ENCODE peak calls at places on chromosomes 2 and 18, in eight cellular contexts. J is iPS DF 6.9, G is Karpas-422, T is H1, I is lung, V is heart left ventricle, H is SJSA1, N is lower lobe of right lung. F is an unnamed sample.

GRCh38 chr2:121804340-121804739 is 48.9 kb downstream of the TSN start:
- DNase-seq in J (no peak), G (peak; percentile 95), T (no peak), I (no peak), V (no peak), H (peak; percentile 62), N (no peak), F (no peak)

GRCh38 chr18:48840491-48840877 is 110.3 kb downstream of the SMAD7 start:
- DNase-seq in J (no peak), G (no peak), T (no peak), I (no peak), V (peak; percentile 16), H (no peak), N (peak; percentile 5), F (no peak)

GRCh38 chr18:7632152-7633098 is 65.3 kb downstream of the PTPRM start:
- DNase-seq in J (no peak), G (no peak), T (no peak), I (no peak), V (no peak), H (no peak), N (no peak), F (no peak)

GRCh38 chr2:241936457-241937133 is 67.1 kb downstream of the RTP5 start:
- DNase-seq in J (no peak), G (no peak), T (no peak), I (no peak), V (no peak), H (no peak), N (no peak), F (no peak)

GRCh38 chr2:25274868-25275574 is 66.7 kb downstream of the DNMT3A start:
- DNase-seq in J (no peak), G (no peak), T (no peak), I (no peak), V (peak; percentile 66), H (no peak), N (peak; percentile 63), F (peak; percentile 74)

GRCh38 chr2:238569415-238570195 is 142.9 kb downstream of the ASB1 start:
- DNase-seq in J (no peak), G (no peak), T (no peak), I (peak; percentile 85), V (no peak), H (no peak), N (peak; percentile 92), F (no peak)

GRCh38 chr2:235063501-235063961 is 111.7 kb downstream of the SH3BP4 start:
- DNase-seq in J (no peak), G (no peak), T (no peak), I (no peak), V (peak; percentile 80), H (no peak), N (no peak), F (no peak)

GRCh38 chr2:61910603-61911002 is 5.1 kb downstream of the COMMD1 start:
- DNase-seq in J (no peak), G (no peak), T (no peak), I (no peak), V (no peak), H (no peak), N (no peak), F (no peak)

GRCh38 chr2:45191096-45191863 is 182.0 kb upstream of the SIX2 start:
- DNase-seq in J (no peak), G (no peak), T (no peak), I (no peak), V (peak; percentile 26), H (no peak), N (no peak), F (no peak)

GRCh38 chr2:45192481-45192880 is 183.2 kb upstream of the SIX2 start:
- DNase-seq in J (no peak), G (no peak), T (no peak), I (no peak), V (no peak), H (no peak), N (no peak), F (no peak)

GRCh38 chr2:45192991-45193390 is 183.7 kb upstream of the SIX2 start:
- DNase-seq in J (no peak), G (no peak), T (no peak), I (no peak), V (no peak), H (no peak), N (no peak), F (no peak)

GRCh38 chr2:45191972-45192371 is 182.7 kb upstream of the SIX2 start:
- DNase-seq in J (no peak), G (no peak), T (no peak), I (no peak), V (peak; percentile 67), H (no peak), N (no peak), F (no peak)

GRCh38 chr2:45190481-45190880 is 181.2 kb upstream of the SIX2 start:
- DNase-seq in J (no peak), G (no peak), T (no peak), I (no peak), V (no peak), H (peak; percentile 86), N (no peak), F (no peak)
- H3K27ac ChIP-seq in J (no peak overlapping the region), G (no peak overlapping the region), T (no peak overlapping the region), I (no peak overlapping the region), V (no peak overlapping the region), H (peak overlapping the region; percentile 28), N (no peak overlapping the region), F (no peak overlapping the region)

GRCh38 chr18:50033004-50033403 is 161.9 kb downstream of the MYO5B start:
- DNase-seq in J (no peak), G (no peak), T (no peak), I (no peak), V (no peak), H (no peak), N (no peak), F (no peak)

GRCh38 chr18:50024466-50024865 is 170.5 kb downstream of the MYO5B start:
- DNase-seq in J (no peak), G (no peak), T (no peak), I (no peak), V (no peak), H (no peak), N (no peak), F (no peak)

GRCh38 chr18:50034029-50034428 is 160.9 kb downstream of the MYO5B start:
- DNase-seq in J (no peak), G (no peak), T (no peak), I (no peak), V (no peak), H (no peak), N (no peak), F (no peak)

GRCh38 chr18:50030146-50030545 is 164.8 kb downstream of the MYO5B start:
- DNase-seq in J (no peak), G (no peak), T (no peak), I (no peak), V (no peak), H (no peak), N (no peak), F (no peak)
- H3K27me3 ChIP-seq in J (no peaks in the 10 kb centered on the region), G (no peaks in the 10 kb centered on the region), T (no peaks in the 10 kb centered on the region), I (no peaks in the 10 kb centered on the region), V (no peaks in the 10 kb centered on the region), H (peaks cover 6% of the 10 kb centered on the region), N (no peaks in the 10 kb centered on the region), F (no peaks in the 10 kb centered on the region)

GRCh38 chr18:12038082-12038660 is 55.5 kb upstream of the ANKRD62 start:
- DNase-seq in J (no peak), G (no peak), T (peak; percentile 74), I (no peak), V (peak; percentile 57), H (peak; percentile 42), N (no peak), F (no peak)
- H3K4me1 ChIP-seq in J (no peaks in the 10 kb centered on the region), G (no peaks in the 10 kb centered on the region), T (no peaks in the 10 kb centered on the region), I (peaks cover 4% of the 10 kb centered on the region), V (peaks cover 12% of the 10 kb centered on the region), H (peaks cover 8% of the 10 kb centered on the region), N (peaks cover 16% of the 10 kb centered on the region), F (no peaks in the 10 kb centered on the region)

DNA sequence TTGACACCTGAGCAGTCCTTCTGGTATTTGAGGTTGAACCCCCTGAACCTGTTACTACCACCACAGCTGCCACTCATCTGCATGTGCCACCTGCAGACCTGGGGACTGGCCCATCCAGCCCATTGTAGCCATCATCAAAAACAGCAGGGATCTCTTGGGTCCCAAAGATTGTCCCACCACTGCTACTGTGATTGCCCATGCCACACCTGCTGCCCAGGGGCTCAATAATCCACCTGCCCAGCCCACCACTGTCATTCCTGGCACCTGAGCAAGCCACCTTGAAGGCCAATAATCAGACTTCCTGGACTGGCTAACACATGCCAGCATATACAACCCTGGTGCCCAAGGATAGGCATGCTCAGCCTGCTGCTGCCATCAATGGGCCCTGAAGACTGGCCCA is 327.6 kb downstream of the CYRIA start:
- DNase-seq in J (no peak), G (no peak), T (no peak), I (no peak), V (no peak), H (no peak), N (no peak), F (no peak)
- H3K27ac ChIP-seq in J (no peak overlapping the region), G (no peak overlapping the region), T (no peak overlapping the region), I (no peak overlapping the region), V (no peak overlapping the region), H (no peak overlapping the region), N (no peak overlapping the region), F (no peak overlapping the region)

DNA sequence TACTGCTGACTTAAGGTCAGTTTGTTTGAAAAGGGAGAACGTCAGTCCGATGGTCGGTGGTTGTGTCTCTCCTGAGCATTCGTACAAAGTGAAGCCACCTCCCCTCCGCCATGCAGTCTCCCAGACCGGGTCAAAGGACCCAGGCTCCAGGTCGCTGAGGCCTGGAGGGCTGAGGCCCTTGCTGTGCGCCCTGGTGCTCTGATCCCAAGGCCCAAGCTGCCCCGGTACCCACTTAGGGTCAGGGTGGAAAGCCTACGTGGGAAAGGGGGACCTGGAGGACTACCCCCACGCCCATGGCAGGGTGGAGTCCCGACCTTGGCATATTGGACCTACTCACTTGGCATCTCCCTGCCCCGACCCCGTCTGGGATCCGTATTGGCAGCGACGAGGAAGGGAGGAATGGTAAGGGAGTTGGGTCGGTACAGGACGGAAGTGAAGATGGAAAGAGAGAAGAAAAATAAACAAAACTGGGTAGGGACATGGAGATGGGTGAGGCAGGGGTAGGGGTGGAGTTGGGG is 8.0 kb upstream of the SIX3 start:
- DNase-seq in J (no peak), G (no peak), T (peak; percentile 68), I (no peak), V (no peak), H (no peak), N (no peak), F (no peak)
- H3K27me3 ChIP-seq in J (peaks cover 88% of the 10 kb centered on the region), G (no peaks in the 10 kb centered on the region), T (peaks cover 99% of the 10 kb centered on the region), I (peaks cover 34% of the 10 kb centered on the region), V (peaks cover 99% of the 10 kb centered on the region), H (peaks cover 48% of the 10 kb centered on the region), N (peaks cover 99% of the 10 kb centered on the region), F (peaks cover 9% of the 10 kb centered on the region)

GRCh38 chr18:56873441-56874140 is 222.4 kb downstream of the WDR7 start:
- DNase-seq in J (peak; percentile 55), G (no peak), T (no peak), I (no peak), V (no peak), H (no peak), N (no peak), F (no peak)

GRCh38 chr18:56870982-56871381 is 219.8 kb downstream of the WDR7 start:
- DNase-seq in J (no peak), G (no peak), T (no peak), I (no peak), V (no peak), H (no peak), N (no peak), F (no peak)

GRCh38 chr18:56872140-56872539 is 221.0 kb downstream of the WDR7 start:
- DNase-seq in J (no peak), G (no peak), T (no peak), I (no peak), V (no peak), H (no peak), N (no peak), F (no peak)

GRCh38 chr18:56869189-56869777 is 218.1 kb downstream of the WDR7 start:
- DNase-seq in J (no peak), G (peak; percentile 51), T (no peak), I (no peak), V (no peak), H (no peak), N (no peak), F (peak; percentile 27)
- H3K4me1 ChIP-seq in J (peaks cover 3% of the 10 kb centered on the region), G (no peaks in the 10 kb centered on the region), T (peaks cover 12% of the 10 kb centered on the region), I (no peaks in the 10 kb centered on the region), V (no peaks in the 10 kb centered on the region), H (peaks cover 5% of the 10 kb centered on the region), N (no peaks in the 10 kb centered on the region), F (no peaks in the 10 kb centered on the region)

F was measured in naive thymus-derived CD4-positive, alpha-beta T cell.